ENCODE peak calls at places on chromosomes 3 and 15, in six cellular contexts. I, R, H, F, W and X are unnamed samples.

GRCh38 chr3:17553080-17553479 is 189.4 kb downstream of the TBC1D5 start:
- DNase-seq in H (no peak), W (no peak), I (no peak), F (no peak), R (no peak), X (no peak)

GRCh38 chr3:81451611-81452010 is 309.8 kb downstream of the GBE1 start:
- DNase-seq in I (no peak), F (no peak), W (no peak), R (no peak), H (no peak), X (no peak)

GRCh38 chr15:69679623-69680228 is 227.1 kb downstream of the RPLP1 start:
- DNase-seq in W (no peak), F (peak; percentile 89), R (no peak), I (no peak), H (no peak), X (no peak)

GRCh38 chr3:49471856-49472495 is 1.9 kb downstream of the DAG1 start:
- DNase-seq in F (no peak), H (no peak), R (no peak), W (no peak), I (no peak), X (no peak)

GRCh38 chr3:151327571-151328198 is 1.7 kb downstream of the P2RY13 start:
- DNase-seq in I (no peak), H (no peak), R (peak; percentile 7), W (no peak), F (no peak), X (no peak)

GRCh38 chr3:119148493-119149180 is 2.7 kb downstream of the TEX55 start:
- DNase-seq in F (no peak), I (no peak), R (no peak), W (no peak), H (no peak), X (no peak)

GRCh38 chr3:186067360-186068242 is 41.3 kb downstream of the ETV5 start:
- DNase-seq in W (no peak), F (no peak), R (no peak), H (no peak), I (no peak), X (no peak)

GRCh38 chr3:37053337-37053736 is 60.0 kb downstream of the MLH1 start:
- DNase-seq in H (no peak), F (no peak), W (no peak), R (no peak), I (no peak), X (no peak)

GRCh38 chr15:95699578-95699977 is 630.9 kb upstream of the NR2F2 start:
- DNase-seq in H (no peak), W (no peak), F (no peak), R (no peak), I (no peak), X (no peak)

GRCh38 chr3:50226888-50227389 is 9.1 kb upstream of the GNAI2 start:
- DNase-seq in R (no peak), H (no peak), W (no peak), F (no peak), I (no peak), X (no peak)

GRCh38 chr15:50378776-50379175 is 23.8 kb upstream of the GABPB1 start:
- DNase-seq in F (no peak), R (no peak), W (no peak), H (no peak), I (no peak), X (no peak)

GRCh38 chr3:133887951-133888703 is 7.6 kb downstream of the RAB6B start:
- DNase-seq in F (no peak), H (no peak), W (no peak), R (no peak), I (peak; percentile 40), X (no peak)

GRCh38 chr3:112338727-112339056 is 5.7 kb downstream of the CD200 start:
- DNase-seq in W (no peak), F (no peak), H (no peak), I (no peak), R (no peak), X (no peak)

GRCh38 chr3:184341925-184342324 is 4.5 kb downstream of the FAM131A start:
- DNase-seq in F (no peak), R (no peak), I (no peak), W (no peak), H (no peak), X (no peak)

GRCh38 chr15:74378853-74379252 is 11.4 kb upstream of the CYP11A1 start:
- DNase-seq in I (no peak), H (no peak), R (peak; percentile 4), F (no peak), W (no peak), X (no peak)
- TF ChIP-seq GABPA in I (no peak), H (no peak), R (no peak), F (no peak), W (no peak), X (no peak)

GRCh38 chr15:66842710-66843441 is 140.8 kb downstream of the SMAD6 start:
- DNase-seq in H (peak; percentile 79), F (no peak), R (peak; percentile 83), I (no peak), W (peak; percentile 37), X (peak; percentile 50)
- TF ChIP-seq GABPA in H (no peak), F (no peak), R (no peak), I (no peak), W (no peak), X (no peak)

GRCh38 chr15:61841461-61841860 is 218.8 kb downstream of the VPS13C start:
- DNase-seq in R (no peak), F (no peak), I (no peak), H (no peak), W (no peak), X (no peak)
- TF ChIP-seq GABPA in R (no peak), F (no peak), I (no peak), H (no peak), W (no peak), X (no peak)

GRCh38 chr15:89883518-89883917 is 10.3 kb downstream of the AP3S2 start:
- DNase-seq in W (no peak), H (no peak), I (no peak), F (no peak), R (no peak), X (no peak)

GRCh38 chr15:89880727-89881126 is 13.1 kb downstream of the AP3S2 start:
- DNase-seq in R (no peak), H (no peak), I (no peak), W (no peak), F (no peak), X (no peak)

GRCh38 chr15:89888214-89888804 is 5.5 kb downstream of the AP3S2 start:
- DNase-seq in R (no peak), H (no peak), W (peak; percentile 56), I (no peak), F (no peak), X (peak; percentile 35)

GRCh38 chr15:89885611-89886010 is 8.2 kb downstream of the AP3S2 start:
- DNase-seq in W (no peak), R (no peak), I (no peak), F (no peak), H (no peak), X (no peak)
- TF ChIP-seq GABPA in W (no peak), R (no peak), I (no peak), F (no peak), H (no peak), X (no peak)

GRCh38 chr15:88243895-88244787 is 12.4 kb downstream of the NTRK3 start:
- DNase-seq in R (peak; percentile 62), H (peak; percentile 68), I (peak; percentile 65), W (peak; percentile 28), F (no peak), X (peak; percentile 28)
- TF ChIP-seq GABPA in R (no peak), H (no peak), I (no peak), W (no peak), F (no peak), X (no peak)